ENCODE peak calls at places on chromosomes 11 and 22, in eight cellular contexts. C, Q, L, X, N, F, P and S are unnamed samples.

GRCh38 chr22:48742556-48743343 is 1084.9 kb downstream of the BRD1 start:
- DNase-seq in C (peak), Q (no peak), L (no peak), X (no peak), N (peak), F (peak), P (no peak), S (no peak)

GRCh38 chr22:32203181-32204105 is 1.4 kb downstream of the RFPL2 start:
- DNase-seq in C (no peak), Q (no peak), L (no peak), X (no peak), N (no peak), F (no peak), P (no peak), S (peak)

GRCh38 chr11:21142007-21142406 is 472.6 kb downstream of the NELL1 start:
- DNase-seq in C (no peak), Q (peak), L (no peak), X (no peak), N (no peak), F (no peak), P (no peak), S (no peak)

GRCh38 chr11:26286472-26287066 is 45.4 kb upstream of the ANO3 start:
- DNase-seq in C (no peak), Q (peak), L (peak), X (peak), N (no peak), F (no peak), P (no peak), S (no peak)

GRCh38 chr11:63574856-63575602 is 11.8 kb upstream of the PLAAT2 start:
- DNase-seq in C (peak), Q (no peak), L (peak), X (no peak), N (peak), F (no peak), P (no peak), S (no peak)

GRCh38 chr11:82686211-82686610 is 47.5 kb downstream of the FAM181B start:
- DNase-seq in C (no peak), Q (no peak), L (no peak), X (no peak), N (no peak), F (no peak), P (no peak), S (no peak)

GRCh38 chr11:117495357-117495756 is 167.7 kb downstream of the CEP164 start:
- DNase-seq in C (no peak), Q (peak), L (no peak), X (no peak), N (no peak), F (no peak), P (no peak), S (no peak)

GRCh38 chr11:83721286-83721685 is 435.1 kb upstream of the CCDC90B start:
- DNase-seq in C (no peak), Q (no peak), L (no peak), X (no peak), N (no peak), F (peak), P (no peak), S (no peak)

GRCh38 chr11:93089474-93090102 is 108.2 kb downstream of the SLC36A4 start:
- DNase-seq in C (no peak), Q (no peak), L (peak), X (no peak), N (no peak), F (peak), P (no peak), S (no peak)

GRCh38 chr11:88330826-88331428 is 6.6 kb downstream of the CTSC start:
- DNase-seq in C (no peak), Q (no peak), L (no peak), X (no peak), N (no peak), F (no peak), P (no peak), S (no peak)

GRCh38 chr11:106475181-106475580 is 397.7 kb downstream of the AASDHPPT start:
- DNase-seq in C (no peak), Q (no peak), L (no peak), X (no peak), N (no peak), F (no peak), P (no peak), S (no peak)

GRCh38 chr22:32204856-32205722 is at the start of gene RFPL2:
- DNase-seq in C (peak), Q (no peak), L (peak), X (peak), N (no peak), F (no peak), P (peak), S (peak)

GRCh38 chr11:10301656-10302293 is 3.1 kb upstream of the ADM start:
- DNase-seq in C (no peak), Q (no peak), L (peak), X (no peak), N (no peak), F (no peak), P (no peak), S (no peak)

GRCh38 chr11:62712413-62712812 is 4.9 kb downstream of the GNG3 start:
- DNase-seq in C (no peak), Q (no peak), L (no peak), X (no peak), N (peak), F (no peak), P (no peak), S (no peak)

GRCh38 chr11:69398529-69399492 is 82.7 kb upstream of the LINC01488 start:
- DNase-seq in C (peak), Q (no peak), L (no peak), X (no peak), N (peak), F (no peak), P (no peak), S (no peak)

GRCh38 chr11:94924074-94925031 is 49.0 kb downstream of the CWC15 start:
- DNase-seq in C (no peak), Q (no peak), L (no peak), X (no peak), N (no peak), F (no peak), P (no peak), S (peak)

GRCh38 chr11:27722117-27722844 is 22.0 kb upstream of the BDNF start:
- DNase-seq in C (no peak), Q (peak), L (peak), X (peak), N (no peak), F (peak), P (no peak), S (peak)

GRCh38 chr22:29703595-29704195 is 16.1 kb upstream of the CABP7 start:
- DNase-seq in C (no peak), Q (no peak), L (no peak), X (no peak), N (no peak), F (no peak), P (no peak), S (no peak)

GRCh38 chr22:46280999-46281623 is 13.3 kb downstream of the TTC38 start:
- DNase-seq in C (no peak), Q (no peak), L (no peak), X (no peak), N (peak), F (no peak), P (no peak), S (no peak)

GRCh38 chr11:130666781-130667251 is 218.4 kb downstream of the ADAMTS15 start:
- DNase-seq in C (no peak), Q (no peak), L (peak), X (no peak), N (no peak), F (no peak), P (no peak), S (no peak)

GRCh38 chr22:37906364-37907008 is 389 bp downstream of the MICALL1 start:
- DNase-seq in C (peak), Q (no peak), L (no peak), X (no peak), N (no peak), F (no peak), P (peak), S (peak)

GRCh38 chr11:61499816-61500491 is 8.6 kb upstream of the LRRC10B start:
- DNase-seq in C (no peak), Q (no peak), L (no peak), X (no peak), N (no peak), F (no peak), P (no peak), S (no peak)

GRCh38 chr22:35894937-35895708 is 133.5 kb downstream of the RBFOX2 start:
- DNase-seq in C (no peak), Q (no peak), L (peak), X (no peak), N (peak), F (peak), P (no peak), S (no peak)

GRCh38 chr11:112279901-112280267 is 19.2 kb upstream of the PLET1 start:
- DNase-seq in C (peak), Q (peak), L (peak), X (peak), N (no peak), F (peak), P (peak), S (peak)

GRCh38 chr22:24406322-24407277 is 20.8 kb upstream of the ADORA2A start:
- DNase-seq in C (no peak), Q (no peak), L (no peak), X (no peak), N (peak), F (peak), P (no peak), S (no peak)

GRCh38 chr11:110989734-110990133 is 255.8 kb upstream of the POU2AF2 start:
- DNase-seq in C (no peak), Q (no peak), L (peak), X (no peak), N (no peak), F (peak), P (no peak), S (no peak)

GRCh38 chr11:6111635-6112034 is 4.2 kb downstream of the OR56B4 start:
- DNase-seq in C (no peak), Q (no peak), L (peak), X (no peak), N (no peak), F (no peak), P (no peak), S (no peak)

GRCh38 chr11:102807921-102808320 is 10.0 kb upstream of the MMP1 start:
- DNase-seq in C (no peak), Q (no peak), L (no peak), X (no peak), N (no peak), F (peak), P (no peak), S (peak)

GRCh38 chr11:1102996-1103395 is 28.3 kb downstream of the MUC2 start:
- DNase-seq in C (no peak), Q (no peak), L (no peak), X (no peak), N (no peak), F (no peak), P (no peak), S (no peak)

GRCh38 chr22:25085930-25086901 is 113.4 kb upstream of the CRYBB3 start:
- DNase-seq in C (no peak), Q (no peak), L (peak), X (no peak), N (peak), F (no peak), P (no peak), S (peak)

GRCh38 chr11:110130642-110131238 is 37.5 kb downstream of the ZC3H12C start:
- DNase-seq in C (no peak), Q (peak), L (peak), X (peak), N (no peak), F (no peak), P (no peak), S (no peak)

GRCh38 chr11:125872138-125872491 is 15.4 kb upstream of the HYLS1 start:
- DNase-seq in C (no peak), Q (no peak), L (no peak), X (no peak), N (no peak), F (no peak), P (no peak), S (no peak)

GRCh38 chr11:102940714-102941588 is 14.6 kb downstream of the MMP13 start:
- DNase-seq in C (no peak), Q (peak), L (peak), X (peak), N (no peak), F (peak), P (peak), S (peak)

GRCh38 chr11:10898763-10899541 is 41.1 kb upstream of the ZBED5 start:
- DNase-seq in C (no peak), Q (no peak), L (no peak), X (no peak), N (no peak), F (no peak), P (no peak), S (no peak)

GRCh38 chr11:64744544-64745218 is 739 bp upstream of the RASGRP2 start:
- DNase-seq in C (no peak), Q (no peak), L (no peak), X (no peak), N (no peak), F (no peak), P (peak), S (peak)

GRCh38 chr22:19086944-19087343 is 35.3 kb downstream of the DGCR2 start:
- DNase-seq in C (no peak), Q (no peak), L (peak), X (no peak), N (peak), F (no peak), P (no peak), S (no peak)